ENCODE peak calls at places on chromosome 17, in five cellular contexts. M is heart right ventricle, F is astrocyte of the spinal cord, R is fibroblast of lung, H is brain microvascular endothelial cell. S is an unnamed sample.

GRCh38 chr17:37770631-37771518 is 26.0 kb upstream of the HNF1B start:
- DNase-seq in H (peak; percentile 63), M (peak; percentile 41), R (peak; percentile 63), F (peak; percentile 68), S (peak; percentile 54)

GRCh38 chr17:82126479-82127314 is 28.7 kb upstream of the FASN start:
- DNase-seq in F (no peak), H (no peak), R (no peak), M (no peak), S (no peak)

GRCh38 chr17:50837286-50837979 is 2.0 kb downstream of the WFIKKN2 start:
- DNase-seq in F (no peak), M (no peak), R (no peak), H (no peak), S (no peak)

GRCh38 chr17:57956311-57957119 is 1.3 kb upstream of the CUEDC1 start:
- DNase-seq in F (no peak), M (no peak), R (no peak), H (no peak), S (no peak)

GRCh38 chr17:48561894-48562810 is 16.0 kb downstream of the HOXB4 start:
- DNase-seq in M (no peak), H (no peak), F (no peak), R (peak; percentile 58), S (no peak)

GRCh38 chr17:8300629-8301242 is 5.5 kb upstream of the SLC25A35 start:
- DNase-seq in R (peak; percentile 75), M (peak; percentile 45), F (peak; percentile 62), H (peak; percentile 29), S (peak; percentile 59)

GRCh38 chr17:35684046-35684802 is 47.2 kb upstream of the RASL10B start:
- DNase-seq in R (peak; percentile 25), M (no peak), F (peak; percentile 78), H (peak; percentile 6), S (no peak)

GRCh38 chr17:17205368-17206148 is 575 bp downstream of the PLD6 start:
- DNase-seq in M (peak; percentile 63), H (no peak), F (peak; percentile 27), R (peak; percentile 33), S (peak; percentile 37)

GRCh38 chr17:45873728-45874127 is 20.6 kb upstream of the MAPT start:
- DNase-seq in M (no peak), R (no peak), F (no peak), H (peak; percentile 11), S (peak; percentile 19)

GRCh38 chr17:28705728-28706334 is 5.9 kb downstream of the PROCA1 start:
- DNase-seq in M (no peak), F (no peak), H (no peak), R (no peak), S (no peak)

GRCh38 chr17:17716837-17717523 is 35.7 kb downstream of the RAI1 start:
- DNase-seq in F (no peak), H (no peak), R (no peak), M (no peak), S (no peak)

GRCh38 chr17:66347661-66348604 is 45.5 kb downstream of the PRKCA start:
- DNase-seq in F (peak; percentile 70), M (no peak), R (peak; percentile 47), H (peak; percentile 35), S (peak; percentile 35)

GRCh38 chr17:10744509-10745000 is 14.7 kb upstream of the TMEM220 start:
- DNase-seq in R (no peak), H (no peak), M (no peak), F (no peak), S (no peak)

GRCh38 chr17:47789611-47790520 is 31.7 kb downstream of the OSBPL7 start:
- DNase-seq in F (peak; percentile 31), H (peak; percentile 19), M (peak; percentile 56), R (peak; percentile 44), S (peak; percentile 35)

GRCh38 chr17:35890774-35891155 is 10.6 kb upstream of the CCL5 start:
- DNase-seq in H (no peak), M (no peak), F (no peak), R (no peak), S (no peak)

GRCh38 chr17:57665128-57665527 is 80.0 kb downstream of the CCDC182 start:
- DNase-seq in R (no peak), F (no peak), H (no peak), M (no peak), S (no peak)

GRCh38 chr17:49901460-49902331 is 53.8 kb upstream of the TAC4 start:
- DNase-seq in M (no peak), R (no peak), F (no peak), H (no peak), S (no peak)

GRCh38 chr17:68777856-68778694 is 176.9 kb upstream of the FAM20A start:
- DNase-seq in F (no peak), R (no peak), M (no peak), H (no peak), S (no peak)

GRCh38 chr17:4530799-4531730 is 24.1 kb downstream of the MYBBP1A start:
- DNase-seq in R (no peak), M (peak; percentile 56), F (no peak), H (no peak), S (no peak)

GRCh38 chr17:31269597-31269996 is 27.4 kb downstream of the OMG start:
- DNase-seq in R (peak; percentile 98), M (no peak), H (peak; percentile 83), F (peak; percentile 93), S (peak; percentile 99)

GRCh38 chr17:12438212-12438611 is 227.5 kb upstream of the MYOCD start:
- DNase-seq in M (no peak), R (no peak), F (no peak), H (no peak), S (no peak)

GRCh38 chr17:4632583-4632923 is 8.9 kb downstream of the ALOX15 start:
- DNase-seq in R (no peak), M (no peak), H (no peak), F (no peak), S (no peak)

GRCh38 chr17:43805117-43805516 is 24.9 kb downstream of the CFAP97D1 start:
- DNase-seq in H (no peak), F (no peak), M (no peak), R (no peak), S (no peak)

GRCh38 chr17:21233581-21234337 is 19.5 kb downstream of the NATD1 start:
- DNase-seq in R (no peak), H (no peak), M (no peak), F (no peak), S (no peak)

GRCh38 chr17:50935201-50936124 is 69.3 kb upstream of the TOB1 start:
- DNase-seq in F (no peak), R (no peak), M (peak; percentile 68), H (no peak), S (peak; percentile 93)

GRCh38 chr17:48541574-48542113 is 3.3 kb downstream of the HOXB2 start:
- DNase-seq in H (no peak), R (peak; percentile 85), F (peak; percentile 77), M (peak; percentile 73), S (peak; percentile 82)

GRCh38 chr17:45783593-45784292 is 377 bp upstream of the CRHR1 start:
- DNase-seq in F (no peak), M (no peak), H (no peak), R (no peak), S (no peak)

GRCh38 chr17:44630703-44631102 is 25.6 kb upstream of the MEIOC start:
- DNase-seq in R (no peak), F (no peak), M (no peak), H (no peak), S (no peak)

GRCh38 chr17:18332909-18333489 is 17.9 kb downstream of the SMCR8 start:
- DNase-seq in F (no peak), H (no peak), R (no peak), M (no peak), S (no peak)

S was measured in RPMI7951.